ENCODE peak calls at places on chromosomes 4 and X, in eight cellular contexts. H, U, L, O, D, K, S and Z are unnamed samples.

GRCh38 chrX:140725500-140725899 is 15.9 kb downstream of the LINC00632 start:
- DNase-seq in H (no peak), U (no peak), L (no peak), O (no peak), D (no peak), K (no peak), S (no peak), Z (no peak)

GRCh38 chr4:4477796-4478195 is 64.1 kb downstream of the STX18 start:
- DNase-seq in H (peak; percentile 7), U (no peak), L (no peak), O (no peak), D (peak; percentile 69), K (no peak), S (no peak), Z (no peak)

GRCh38 chr4:85500110-85500867 is 25.3 kb downstream of the ARHGAP24 start:
- DNase-seq in H (no peak), U (no peak), L (no peak), O (no peak), D (no peak), K (no peak), S (no peak), Z (peak; percentile 78)

GRCh38 chr4:151768835-151769234 is 8.0 kb upstream of the GATB start:
- DNase-seq in H (no peak), U (no peak), L (no peak), O (no peak), D (no peak), K (no peak), S (peak; percentile 29), Z (no peak)

GRCh38 chrX:40006025-40007017 is 91.4 kb downstream of the BCOR start:
- DNase-seq in H (peak; percentile 16), U (peak; percentile 56), L (peak; percentile 12), O (no peak), D (no peak), K (peak; percentile 32), S (peak; percentile 65), Z (no peak)

GRCh38 chr4:83191026-83191425 is 76.5 kb upstream of the PLAC8 start:
- DNase-seq in H (peak; percentile 9), U (no peak), L (no peak), O (no peak), D (no peak), K (no peak), S (no peak), Z (no peak)

GRCh38 chr4:4268753-4269152 is 20.7 kb upstream of the TMEM128 start:
- DNase-seq in H (no peak), U (no peak), L (no peak), O (no peak), D (no peak), K (no peak), S (no peak), Z (no peak)

GRCh38 chr4:114180481-114180880 is 201.0 kb upstream of the ARSJ start:
- DNase-seq in H (peak; percentile 88), U (peak; percentile 16), L (peak; percentile 69), O (peak; percentile 16), D (peak; percentile 70), K (peak; percentile 45), S (no peak), Z (peak; percentile 62)

GRCh38 chrX:154490021-154490413 is 412 bp downstream of the SLC10A3 start:
- DNase-seq in H (peak; percentile 49), U (no peak), L (no peak), O (no peak), D (peak; percentile 38), K (peak; percentile 26), S (no peak), Z (peak; percentile 26)

GRCh38 chrX:71184803-71185495 is 38.1 kb upstream of the GJB1 start:
- DNase-seq in H (no peak), U (no peak), L (no peak), O (peak; percentile 13), D (peak; percentile 34), K (no peak), S (no peak), Z (peak; percentile 9)

GRCh38 chrX:149497626-149498025 is 7.5 kb downstream of the IDS start:
- DNase-seq in H (peak; percentile 69), U (no peak), L (no peak), O (no peak), D (peak; percentile 73), K (no peak), S (no peak), Z (peak; percentile 82)

GRCh38 chr4:149980941-149981340 is 97.3 kb upstream of the DCLK2 start:
- DNase-seq in H (peak; percentile 46), U (peak; percentile 24), L (peak; percentile 56), O (peak; percentile 27), D (peak; percentile 67), K (peak; percentile 26), S (peak; percentile 29), Z (peak; percentile 50)

GRCh38 chr4:160194716-160195115 is 1091.8 kb downstream of the RAPGEF2 start:
- DNase-seq in H (no peak), U (no peak), L (no peak), O (no peak), D (no peak), K (no peak), S (no peak), Z (no peak)

GRCh38 chrX:37060999-37061398 is 52.8 kb downstream of the FAM47C start:
- DNase-seq in H (peak; percentile 34), U (no peak), L (no peak), O (no peak), D (peak; percentile 72), K (no peak), S (no peak), Z (peak; percentile 45)

GRCh38 chrX:47637546-47638195 is 7.9 kb upstream of the CFP start:
- DNase-seq in H (peak; percentile 41), U (peak; percentile 25), L (no peak), O (no peak), D (no peak), K (no peak), S (peak; percentile 49), Z (peak; percentile 63)

GRCh38 chr4:61580721-61581377 is 380.7 kb downstream of the ADGRL3 start:
- DNase-seq in H (peak; percentile 33), U (no peak), L (no peak), O (no peak), D (peak; percentile 41), K (no peak), S (no peak), Z (peak; percentile 60)

GRCh38 chr4:53854991-53855885 is 209.2 kb downstream of the CHIC2 start:
- DNase-seq in H (peak; percentile 61), U (no peak), L (no peak), O (no peak), D (peak; percentile 75), K (no peak), S (peak; percentile 46), Z (peak; percentile 61)

GRCh38 chr4:64158648-64159326 is 250.5 kb downstream of the TECRL start:
- DNase-seq in H (peak; percentile 36), U (no peak), L (peak; percentile 70), O (peak; percentile 63), D (peak; percentile 90), K (no peak), S (peak; percentile 35), Z (peak; percentile 61)

GRCh38 chr4:172390341-172390740 is 577.1 kb downstream of the GALNTL6 start:
- DNase-seq in H (no peak), U (no peak), L (no peak), O (no peak), D (no peak), K (no peak), S (no peak), Z (peak; percentile 93)

GRCh38 chr4:124803641-124804040 is 91.1 kb upstream of the ANKRD50 start:
- DNase-seq in H (peak; percentile 48), U (no peak), L (no peak), O (no peak), D (peak; percentile 70), K (no peak), S (no peak), Z (peak; percentile 94)

GRCh38 chr4:6619116-6619465 is 21.4 kb upstream of the MRFAP1 start:
- DNase-seq in H (no peak), U (no peak), L (no peak), O (no peak), D (no peak), K (no peak), S (no peak), Z (no peak)

GRCh38 chrX:118973389-118974087 is 880 bp upstream of the LONRF3 start:
- DNase-seq in H (no peak), U (peak; percentile 16), L (no peak), O (no peak), D (peak; percentile 4), K (no peak), S (no peak), Z (no peak)

GRCh38 chr4:148834804-148835598 is 392.8 kb upstream of the NR3C2 start:
- DNase-seq in H (peak; percentile 11), U (no peak), L (no peak), O (no peak), D (peak; percentile 47), K (no peak), S (no peak), Z (peak; percentile 95)

GRCh38 chr4:19791422-19792113 is 460.1 kb upstream of the SLIT2 start:
- DNase-seq in H (no peak), U (no peak), L (no peak), O (no peak), D (peak; percentile 52), K (no peak), S (no peak), Z (peak; percentile 20)
- TF ChIP-seq CTCF in H (peak; percentile 5), U (no peak), L (peak; percentile 36), O (no peak), D (peak; percentile 51), K (no peak), S (no peak), Z (peak; percentile 33)

DNA sequence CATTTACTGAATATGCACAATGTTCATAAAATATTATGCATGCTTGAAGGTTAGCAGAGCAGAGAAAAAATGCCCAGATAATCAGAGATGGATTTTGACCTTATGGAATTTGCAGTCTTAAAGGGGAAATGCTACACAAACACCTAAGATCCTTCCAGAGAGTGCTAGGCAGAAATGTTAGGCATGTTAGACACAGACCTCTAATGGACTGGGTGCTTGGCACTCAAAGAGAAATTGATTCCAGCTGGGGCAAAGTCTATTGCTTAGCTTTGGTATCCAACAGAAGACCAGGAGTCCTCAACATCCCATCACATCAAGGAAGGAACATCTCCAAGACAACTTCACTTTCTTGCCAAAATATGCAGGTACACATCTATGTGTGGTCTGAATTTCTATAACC is 32.1 kb upstream of the PPARGC1A start:
- DNase-seq in H (peak; percentile 16), U (no peak), L (no peak), O (no peak), D (no peak), K (no peak), S (no peak), Z (no peak)
- H3K4me3 ChIP-seq in H (no peak overlapping the region), U (no peak overlapping the region), L (no peak overlapping the region), O (no peak overlapping the region), D (no peak overlapping the region), K (no peak overlapping the region), S (no peak overlapping the region), Z (no peak overlapping the region)

GRCh38 chrX:87370865-87371264 is 146.7 kb upstream of the KLHL4 start:
- DNase-seq in H (no peak), U (no peak), L (no peak), O (no peak), D (no peak), K (no peak), S (no peak), Z (no peak)
- H3K27me3 ChIP-seq in H (no peaks in the 10 kb centered on the region), U (no peaks in the 10 kb centered on the region), L (peaks cover 15% of the 10 kb centered on the region), O (no peaks in the 10 kb centered on the region), D (no peaks in the 10 kb centered on the region), K (no peaks in the 10 kb centered on the region), S (no peaks in the 10 kb centered on the region), Z (no peaks in the 10 kb centered on the region)

DNA sequence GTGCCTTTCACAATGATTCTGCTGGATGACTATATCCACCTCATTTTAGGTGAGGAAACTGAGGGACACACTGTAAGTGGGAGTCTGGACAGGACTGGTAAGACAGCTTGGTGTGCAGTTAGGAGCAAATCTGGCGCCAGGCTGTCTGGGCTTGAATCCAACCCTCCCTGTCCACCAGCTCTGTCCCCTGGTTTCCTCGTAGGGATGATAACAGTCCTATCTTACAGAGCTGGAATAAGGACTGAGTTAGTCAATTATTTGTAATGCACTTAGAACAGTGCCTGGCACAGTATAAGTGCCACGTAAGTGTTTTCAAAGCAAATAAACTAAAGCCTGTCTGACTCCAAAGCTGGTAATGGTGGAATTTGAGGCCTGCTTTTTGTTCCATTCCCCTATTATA is 101.9 kb downstream of the UCHL1 start:
- DNase-seq in H (peak; percentile 55), U (peak; percentile 48), L (no peak), O (peak; percentile 48), D (no peak), K (no peak), S (peak; percentile 70), Z (peak; percentile 28)
- TF ChIP-seq CTCF in H (no peak), U (no peak), L (no peak), O (no peak), D (no peak), K (no peak), S (no peak), Z (no peak)